ENCODE peak calls at places on chromosome 4, in nine cellular contexts. P is mucosa of descending colon, Z is tibial artery, E is lower lobe of right lung, G is esophagus squamous epithelium, W is foreskin fibroblast, N is fibroblast of pulmonary artery, X is AG04450, S is brain microvascular endothelial cell. Q is an unnamed sample.

GRCh38 chr4:89752932-89753598 is 83.9 kb downstream of the SNCA start:
- DNase-seq in P (no peak), Z (no peak), E (no peak), G (no peak), W (peak; percentile 95), N (peak; percentile 67), X (peak; percentile 86), S (peak; percentile 74), Q (peak; percentile 81)

GRCh38 chr4:119715490-119716445 is 87.2 kb upstream of the PDE5A start:
- DNase-seq in P (peak; percentile 64), Z (no peak), E (no peak), G (no peak), W (no peak), N (no peak), X (no peak), S (no peak), Q (no peak)

GRCh38 chr4:78659264-78659663 is 107.7 kb downstream of the ANXA3 start:
- DNase-seq in P (no peak), Z (no peak), E (no peak), G (no peak), W (peak; percentile 73), N (peak; percentile 71), X (no peak), S (no peak), Q (peak; percentile 80)

GRCh38 chr4:128286474-128287158 is 997 bp downstream of the PGRMC2 start:
- DNase-seq in P (no peak), Z (no peak), E (no peak), G (no peak), W (peak; percentile 52), N (peak; percentile 54), X (no peak), S (no peak), Q (peak; percentile 66)

GRCh38 chr4:15653864-15654391 is 1.2 kb downstream of the FBXL5 start:
- DNase-seq in P (no peak), Z (no peak), E (no peak), G (no peak), W (peak; percentile 70), N (peak; percentile 71), X (no peak), S (peak; percentile 60), Q (peak; percentile 79)

GRCh38 chr4:27145556-27145955 is 284.9 kb downstream of the STIM2 start:
- DNase-seq in P (no peak), Z (no peak), E (no peak), G (no peak), W (peak; percentile 16), N (no peak), X (no peak), S (no peak), Q (peak; percentile 33)

GRCh38 chr4:182449186-182449880 is 206.1 kb downstream of the TENM3 start:
- DNase-seq in P (no peak), Z (no peak), E (no peak), G (no peak), W (peak; percentile 10), N (peak; percentile 47), X (no peak), S (peak; percentile 35), Q (peak; percentile 26)

GRCh38 chr4:53917719-53918118 is 146.7 kb downstream of the CHIC2 start:
- DNase-seq in P (no peak), Z (no peak), E (no peak), G (no peak), W (no peak), N (no peak), X (no peak), S (peak; percentile 27), Q (no peak)

GRCh38 chr4:23260510-23260909 is 567.8 kb downstream of the GBA3 start:
- DNase-seq in P (no peak), Z (no peak), E (no peak), G (no peak), W (no peak), N (no peak), X (no peak), S (no peak), Q (no peak)

GRCh38 chr4:45668086-45668485 is 455.8 kb downstream of the GABRG1 start:
- DNase-seq in P (no peak), Z (no peak), E (no peak), G (no peak), W (no peak), N (no peak), X (no peak), S (no peak), Q (no peak)

GRCh38 chr4:81632581-81633247 is 161.0 kb upstream of the RASGEF1B start:
- DNase-seq in P (no peak), Z (no peak), E (no peak), G (no peak), W (peak; percentile 13), N (peak; percentile 14), X (no peak), S (no peak), Q (peak; percentile 33)

DNA sequence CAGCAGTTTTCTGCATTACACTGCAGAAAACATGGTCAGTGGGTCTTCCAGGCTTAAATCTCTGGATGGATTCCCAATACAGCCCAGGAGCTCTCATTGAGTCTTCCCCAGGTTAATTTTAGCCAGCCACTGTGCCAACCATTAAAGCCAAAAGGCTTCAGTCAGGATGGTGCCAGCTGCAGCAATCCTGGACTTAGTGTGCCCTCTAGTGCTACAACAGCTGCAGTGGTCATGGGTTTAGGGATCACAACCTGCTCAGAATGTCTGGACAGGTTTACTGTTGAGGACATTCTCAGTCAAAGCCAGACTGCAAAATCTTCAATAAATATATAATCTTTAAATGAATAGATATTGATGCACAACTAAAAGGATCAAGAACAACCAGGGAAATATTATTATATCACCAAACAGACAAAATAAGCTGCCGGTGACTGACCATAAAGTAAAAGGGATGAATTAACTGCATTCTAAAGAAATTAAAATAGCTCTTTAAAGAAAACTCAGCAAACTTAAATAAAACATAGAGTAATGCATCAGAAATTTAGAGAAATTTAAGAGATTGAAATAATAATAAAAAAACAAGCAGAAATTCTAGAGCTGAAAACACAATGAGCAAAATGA is 639.9 kb downstream of the SPOCK3 start:
- DNase-seq in P (no peak), Z (no peak), E (no peak), G (no peak), W (peak; percentile 82), N (peak; percentile 74), X (no peak), S (peak; percentile 49), Q (peak; percentile 76)
- TF ChIP-seq CTCF in P (no peak), Z (peak; percentile 66), E (no peak), G (no peak), W (peak; percentile 72), N (peak; percentile 91), X (peak; percentile 58), S (peak; percentile 93), Q (peak; percentile 92)

GRCh38 chr4:7019367-7019766 is 23.8 kb upstream of the TADA2B start:
- DNase-seq in P (no peak), Z (no peak), E (no peak), G (no peak), W (no peak), N (no peak), X (no peak), S (no peak), Q (no peak)
- H3K4me3 ChIP-seq in P (no peak overlapping the region), Z (no peak overlapping the region), E (no peak overlapping the region), G (no peak overlapping the region), W (no peak overlapping the region), N (no peak overlapping the region), X (no peak overlapping the region), S (no peak overlapping the region), Q (no peak overlapping the region)

DNA sequence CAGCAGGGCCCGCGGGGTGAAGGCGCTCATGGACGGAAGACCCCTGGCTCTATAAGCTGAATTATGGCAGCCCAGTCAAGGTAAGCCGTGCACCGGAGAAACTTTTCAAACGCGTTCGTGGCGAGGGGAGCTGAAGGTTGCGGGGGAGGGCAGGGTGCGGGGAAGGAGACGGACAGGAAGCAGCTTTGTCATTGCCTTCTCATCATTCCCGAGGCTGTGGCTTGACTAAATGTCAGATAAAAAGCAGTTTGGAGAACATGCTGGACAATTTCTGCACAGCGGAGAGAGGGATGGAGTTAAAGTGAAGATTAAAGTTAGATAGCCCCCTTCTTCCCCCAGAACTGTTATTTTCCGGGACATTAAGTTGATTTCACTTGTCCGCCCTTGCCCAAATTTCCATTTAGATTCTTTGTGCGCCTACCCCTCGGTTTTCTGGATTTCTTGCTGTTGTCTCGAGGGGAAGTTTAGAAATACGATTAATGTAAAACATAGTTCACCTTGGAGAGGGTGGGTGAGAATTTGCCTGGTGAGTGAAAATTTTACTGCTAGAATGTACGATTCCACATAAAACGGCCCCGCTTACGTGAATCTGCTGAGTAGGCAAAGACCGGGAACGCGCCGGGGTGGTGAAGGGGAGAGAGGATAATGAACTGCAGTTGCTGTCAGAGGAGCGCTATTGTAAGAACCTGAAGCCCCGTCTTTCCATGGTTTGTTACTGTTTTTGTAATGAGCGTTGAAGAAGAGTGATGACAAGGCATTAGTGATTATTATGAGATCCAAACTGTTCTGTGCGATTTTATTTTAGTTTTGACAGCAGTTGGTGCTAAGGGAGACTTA is 72.8 kb downstream of the AFF1 start:
- DNase-seq in P (peak; percentile 74), Z (peak; percentile 79), E (peak; percentile 61), G (no peak), W (peak; percentile 72), N (peak; percentile 59), X (no peak), S (peak; percentile 44), Q (peak; percentile 63)
- TF ChIP-seq CTCF in P (no peak), Z (no peak), E (no peak), G (no peak), W (no peak), N (no peak), X (no peak), S (no peak), Q (no peak)

GRCh38 chr4:61199869-61200194 is 294 bp upstream of the ADGRL3 start:
- DNase-seq in P (no peak), Z (no peak), E (no peak), G (no peak), W (peak; percentile 1), N (no peak), X (no peak), S (no peak), Q (no peak)

GRCh38 chr4:61200195-61200990 is at the start of gene ADGRL3:
- DNase-seq in P (no peak), Z (peak; percentile 68), E (peak; percentile 47), G (no peak), W (peak; percentile 54), N (peak; percentile 42), X (no peak), S (no peak), Q (peak; percentile 1)

GRCh38 chr4:61202100-61202637 is 2.0 kb downstream of the ADGRL3 start:
- DNase-seq in P (no peak), Z (peak; percentile 68), E (peak; percentile 38), G (no peak), W (peak; percentile 17), N (peak; percentile 12), X (no peak), S (no peak), Q (no peak)

GRCh38 chr4:61201562-61202099 is 1.5 kb downstream of the ADGRL3 start:
- DNase-seq in P (no peak), Z (no peak), E (peak; percentile 32), G (no peak), W (peak; percentile 23), N (peak; percentile 2), X (no peak), S (no peak), Q (no peak)

DNA sequence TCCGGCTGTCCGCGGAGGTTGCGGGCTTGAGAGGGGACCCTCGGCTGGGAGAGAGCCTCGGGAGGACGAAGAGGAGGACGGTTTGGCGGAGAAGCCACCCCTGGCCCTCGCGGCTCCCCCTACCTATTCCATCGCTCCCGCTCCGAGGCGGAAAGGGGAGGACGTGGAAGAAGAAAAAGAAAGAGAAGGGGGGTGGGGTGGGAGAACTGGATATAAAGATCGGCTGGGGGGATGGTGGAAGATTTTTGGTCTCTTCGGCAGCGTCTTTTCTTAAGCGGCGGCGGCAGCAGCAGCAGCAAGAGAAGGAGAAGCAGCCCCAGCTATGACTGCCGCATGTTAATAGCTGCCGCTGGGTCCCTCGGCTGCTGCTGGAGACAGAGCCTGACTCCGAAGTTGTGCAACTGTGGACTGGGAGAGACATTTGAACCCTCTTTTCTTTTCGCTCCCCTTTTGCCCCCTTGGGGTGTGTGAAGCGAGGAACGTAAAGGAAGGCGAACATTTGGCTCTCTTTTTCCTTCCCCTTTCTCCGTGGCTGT is 933 bp downstream of the ADGRL3 start:
- DNase-seq in P (no peak), Z (no peak), E (no peak), G (no peak), W (peak; percentile 50), N (peak; percentile 42), X (no peak), S (peak; percentile 45), Q (peak; percentile 4)
- H3K4me3 ChIP-seq in P (no peak overlapping the region), Z (peak overlapping the region; percentile 89), E (peak overlapping the region; percentile 58), G (peak overlapping the region; percentile 70), W (peak overlapping the region; percentile 40), N (peak overlapping the region; percentile 62), X (peak overlapping the region; percentile 54), S (peak overlapping the region; percentile 66), Q (peak overlapping the region; percentile 40)